ENCODE peak calls at places on chromosomes 7 and 10, in six cellular contexts. D, H, I, Q, T and J are unnamed samples.

GRCh38 chr7:31735991-31736982 is 49.3 kb downstream of the PPP1R17 start:
- DNase-seq in D (peak; percentile 19), H (peak; percentile 36), I (peak; percentile 95), Q (peak; percentile 77), T (peak; percentile 11), J (peak; percentile 74)

GRCh38 chr7:116970148-116970910 is 17.0 kb downstream of the ST7 start:
- DNase-seq in D (no peak), H (no peak), I (no peak), Q (no peak), T (no peak), J (no peak)

GRCh38 chr10:33032354-33033254 is 74.6 kb upstream of the ITGB1 start:
- DNase-seq in D (no peak), H (no peak), I (peak; percentile 66), Q (no peak), T (no peak), J (peak; percentile 26)

GRCh38 chr10:61904711-61905445 is 3.4 kb downstream of the ARID5B start:
- DNase-seq in D (peak; percentile 70), H (no peak), I (peak; percentile 63), Q (no peak), T (peak; percentile 56), J (peak; percentile 85)

GRCh38 chr10:86375204-86375603 is 8.6 kb upstream of the GRID1 start:
- DNase-seq in D (no peak), H (no peak), I (no peak), Q (no peak), T (no peak), J (no peak)

GRCh38 chr10:96612052-96612830 is 25.4 kb upstream of the TM9SF3 start:
- DNase-seq in D (no peak), H (no peak), I (no peak), Q (no peak), T (no peak), J (no peak)

GRCh38 chr7:41367967-41368882 is 334.7 kb downstream of the INHBA start:
- DNase-seq in D (no peak), H (no peak), I (no peak), Q (no peak), T (no peak), J (no peak)

GRCh38 chr7:28623105-28623730 is 210.9 kb downstream of the CREB5 start:
- DNase-seq in D (no peak), H (no peak), I (no peak), Q (no peak), T (no peak), J (no peak)

GRCh38 chr7:97118306-97118917 is 914 bp downstream of the SDHAF3 start:
- DNase-seq in D (no peak), H (no peak), I (no peak), Q (no peak), T (no peak), J (peak; percentile 49)

GRCh38 chr10:13700461-13701144 is 113.8 kb downstream of the PRPF18 start:
- DNase-seq in D (no peak), H (no peak), I (no peak), Q (no peak), T (no peak), J (no peak)

GRCh38 chr7:42445691-42446090 is 208.7 kb upstream of the GLI3 start:
- DNase-seq in D (no peak), H (no peak), I (no peak), Q (no peak), T (no peak), J (no peak)

GRCh38 chr7:18290223-18290622 is 205.3 kb upstream of the HDAC9 start:
- DNase-seq in D (no peak), H (no peak), I (no peak), Q (no peak), T (no peak), J (no peak)

GRCh38 chr10:132685121-132685891 is 100.6 kb downstream of the NKX6-2 start:
- DNase-seq in D (no peak), H (peak; percentile 82), I (peak; percentile 59), Q (peak; percentile 18), T (no peak), J (no peak)

GRCh38 chr7:85156661-85157213 is 30.1 kb downstream of the SEMA3D start:
- DNase-seq in D (no peak), H (no peak), I (no peak), Q (peak; percentile 68), T (no peak), J (no peak)

GRCh38 chr7:29156798-29157461 is 10.6 kb upstream of the CPVL start:
- DNase-seq in D (no peak), H (no peak), I (no peak), Q (no peak), T (no peak), J (no peak)

GRCh38 chr7:103009466-103010219 is 65.0 kb downstream of the FBXL13 start:
- DNase-seq in D (no peak), H (no peak), I (peak; percentile 38), Q (no peak), T (no peak), J (no peak)

GRCh38 chr10:59079386-59080226 is 96.8 kb upstream of the PHYHIPL start:
- DNase-seq in D (no peak), H (no peak), I (no peak), Q (no peak), T (peak; percentile 72), J (peak; percentile 50)

GRCh38 chr7:97075928-97076327 is 41.6 kb upstream of the SDHAF3 start:
- DNase-seq in D (no peak), H (no peak), I (peak; percentile 48), Q (no peak), T (no peak), J (no peak)

GRCh38 chr7:2545746-2546425 is 9.4 kb downstream of the BRAT1 start:
- DNase-seq in D (no peak), H (no peak), I (no peak), Q (no peak), T (no peak), J (no peak)

GRCh38 chr10:69703766-69704191 is 73.7 kb downstream of the FAM241B start:
- DNase-seq in D (no peak), H (no peak), I (peak; percentile 39), Q (no peak), T (peak; percentile 46), J (no peak)